ENCODE peak calls at places on chromosome 5, in four cellular contexts. One of them, this sample, is unnamed.

GRCh38 chr5:59380350-59380951 is 513.1 kb downstream of the PDE4D start:
- DNase-seq in left lung: no peak
- DNase-seq in A172: peak; percentile 89
- DNase-seq in Panc1: peak; percentile 48
- DNase-seq in this sample: peak; percentile 86

GRCh38 chr5:57889558-57889957 is 406.9 kb upstream of the ACTBL2 start:
- DNase-seq in left lung: no peak
- DNase-seq in A172: peak; percentile 97
- DNase-seq in Panc1: peak; percentile 35
- DNase-seq in this sample: peak; percentile 97

GRCh38 chr5:2887401-2888348 is 136.2 kb upstream of the IRX2 start:
- DNase-seq in left lung: no peak
- DNase-seq in A172: no peak
- DNase-seq in Panc1: no peak
- DNase-seq in this sample: no peak

GRCh38 chr5:112205840-112206239 is 213.2 kb downstream of the EPB41L4A start:
- DNase-seq in left lung: no peak
- DNase-seq in A172: no peak
- DNase-seq in Panc1: no peak
- DNase-seq in this sample: no peak

GRCh38 chr5:172853355-172853975 is 19.4 kb downstream of the ERGIC1 start:
- DNase-seq in left lung: no peak
- DNase-seq in A172: no peak
- DNase-seq in Panc1: no peak
- DNase-seq in this sample: peak; percentile 43

GRCh38 chr5:166369817-166370216 is 1921.6 kb upstream of the WWC1 start:
- DNase-seq in left lung: no peak
- DNase-seq in A172: no peak
- DNase-seq in Panc1: no peak
- DNase-seq in this sample: no peak

GRCh38 chr5:87850843-87851242 is 417.8 kb downstream of the TMEM161B start:
- DNase-seq in left lung: no peak
- DNase-seq in A172: peak; percentile 12
- DNase-seq in Panc1: no peak
- DNase-seq in this sample: no peak

GRCh38 chr5:72036951-72037350 is 70.3 kb upstream of the MAP1B start:
- DNase-seq in left lung: no peak
- DNase-seq in A172: no peak
- DNase-seq in Panc1: no peak
- DNase-seq in this sample: peak; percentile 39

GRCh38 chr5:86979801-86980510 is 287.7 kb upstream of the RASA1 start:
- DNase-seq in left lung: no peak
- DNase-seq in A172: peak; percentile 82
- DNase-seq in Panc1: peak; percentile 30
- DNase-seq in this sample: peak; percentile 76

GRCh38 chr5:25754895-25755294 is 1110.1 kb upstream of the CDH10 start:
- DNase-seq in left lung: no peak
- DNase-seq in A172: peak; percentile 32
- DNase-seq in Panc1: no peak
- DNase-seq in this sample: no peak

GRCh38 chr5:171599396-171599795 is 179.9 kb downstream of the FGF18 start:
- DNase-seq in left lung: no peak
- DNase-seq in A172: no peak
- DNase-seq in Panc1: no peak
- DNase-seq in this sample: no peak

GRCh38 chr5:93576994-93577575 is 3.9 kb downstream of the NR2F1-AS1 start:
- DNase-seq in left lung: no peak
- DNase-seq in A172: no peak
- DNase-seq in Panc1: no peak
- DNase-seq in this sample: no peak

GRCh38 chr5:152723482-152723881 is 318.4 kb upstream of the NMUR2 start:
- DNase-seq in left lung: no peak
- DNase-seq in A172: no peak
- DNase-seq in Panc1: no peak
- DNase-seq in this sample: no peak

GRCh38 chr5:138344887-138345622 is 7.0 kb downstream of the FAM53C start:
- DNase-seq in left lung: no peak
- DNase-seq in A172: no peak
- DNase-seq in Panc1: no peak
- DNase-seq in this sample: no peak

GRCh38 chr5:1445313-1445894 is at the start of gene SLC6A3:
- DNase-seq in left lung: peak; percentile 82
- DNase-seq in A172: no peak
- DNase-seq in Panc1: no peak
- DNase-seq in this sample: peak; percentile 19

GRCh38 chr5:158609729-158610128 is 490.0 kb downstream of the EBF1 start:
- DNase-seq in left lung: no peak
- DNase-seq in A172: no peak
- DNase-seq in Panc1: no peak
- DNase-seq in this sample: no peak

GRCh38 chr5:78320461-78320860 is 26.0 kb upstream of the AP3B1 start:
- DNase-seq in left lung: no peak
- DNase-seq in A172: no peak
- DNase-seq in Panc1: no peak
- DNase-seq in this sample: peak; percentile 12

GRCh38 chr5:61842840-61843239 is 463.2 kb upstream of the KIF2A start:
- DNase-seq in left lung: no peak
- DNase-seq in A172: no peak
- DNase-seq in Panc1: no peak
- DNase-seq in this sample: no peak

GRCh38 chr5:31157719-31158118 is 35.8 kb upstream of the CDH6 start:
- DNase-seq in left lung: no peak
- DNase-seq in A172: no peak
- DNase-seq in Panc1: no peak
- DNase-seq in this sample: no peak

GRCh38 chr5:126656397-126657007 is 55.8 kb downstream of the PHAX start:
- DNase-seq in left lung: no peak
- DNase-seq in A172: peak; percentile 34
- DNase-seq in Panc1: no peak
- DNase-seq in this sample: peak; percentile 45

GRCh38 chr5:154477382-154478223 is 424 bp downstream of the HAND1 start:
- DNase-seq in left lung: peak; percentile 78
- DNase-seq in A172: no peak
- DNase-seq in Panc1: no peak
- DNase-seq in this sample: peak; percentile 54

GRCh38 chr5:5209510-5210286 is 69.6 kb downstream of the ADAMTS16 start:
- DNase-seq in left lung: no peak
- DNase-seq in A172: no peak
- DNase-seq in Panc1: no peak
- DNase-seq in this sample: no peak

GRCh38 chr5:53303105-53303504 is 177.3 kb upstream of the FST start:
- DNase-seq in left lung: no peak
- DNase-seq in A172: peak; percentile 80
- DNase-seq in Panc1: no peak
- DNase-seq in this sample: peak; percentile 2

GRCh38 chr5:115262066-115262404 is 642 bp downstream of the PGGT1B start:
- DNase-seq in left lung: no peak
- DNase-seq in A172: peak; percentile 19
- DNase-seq in Panc1: no peak
- DNase-seq in this sample: peak; percentile 4

GRCh38 chr5:132293992-132294727 is at the start of gene SLC22A4:
- DNase-seq in left lung: peak; percentile 97
- DNase-seq in A172: peak; percentile 91
- DNase-seq in Panc1: peak; percentile 68
- DNase-seq in this sample: peak; percentile 98

GRCh38 chr5:149611327-149611726 is 30.0 kb downstream of the ARHGEF37 start:
- DNase-seq in left lung: no peak
- DNase-seq in A172: peak; percentile 32
- DNase-seq in Panc1: no peak
- DNase-seq in this sample: peak; percentile 83

GRCh38 chr5:103041071-103041676 is 78.8 kb downstream of the GIN1 start:
- DNase-seq in left lung: no peak
- DNase-seq in A172: peak; percentile 60
- DNase-seq in Panc1: peak; percentile 36
- DNase-seq in this sample: peak; percentile 21

GRCh38 chr5:57780959-57781325 is 298.3 kb upstream of the ACTBL2 start:
- DNase-seq in left lung: no peak
- DNase-seq in A172: no peak
- DNase-seq in Panc1: no peak
- DNase-seq in this sample: no peak

GRCh38 chr5:31378838-31379237 is 153.1 kb downstream of the DROSHA start:
- DNase-seq in left lung: no peak
- DNase-seq in A172: no peak
- DNase-seq in Panc1: no peak
- DNase-seq in this sample: no peak

GRCh38 chr5:1545798-1546355 is 22.1 kb upstream of the LPCAT1 start:
- DNase-seq in left lung: no peak
- DNase-seq in A172: no peak
- DNase-seq in Panc1: no peak
- DNase-seq in this sample: no peak

GRCh38 chr5:155308289-155308688 is 294.7 kb downstream of the KIF4B start:
- DNase-seq in left lung: no peak
- DNase-seq in A172: no peak
- DNase-seq in Panc1: no peak
- DNase-seq in this sample: no peak

This sample was measured in Daoy.